ENCODE peak calls at places on chromosomes 7 and 10, in six cellular contexts. M, J, S, Q, H and B are unnamed samples.
A peak's percentile ranks its signal among the peaks of the same experiment; 100 is the strongest.

GRCh38 chr10:110353244-110354119 is 48.8 kb upstream of the SMNDC1 start:
- DNase-seq in M (peak; percentile 28), J (peak; percentile 5), S (peak; percentile 14), Q (peak; percentile 96), H (no peak), B (peak; percentile 96)

GRCh38 chr10:96642530-96642929 is 55.7 kb upstream of the TM9SF3 start:
- DNase-seq in M (no peak), J (no peak), S (no peak), Q (no peak), H (no peak), B (no peak)

GRCh38 chr7:122602800-122603199 is 96.1 kb downstream of the RNF133 start:
- DNase-seq in M (no peak), J (no peak), S (no peak), Q (no peak), H (no peak), B (no peak)

GRCh38 chr7:2444476-2444875 is 31.7 kb downstream of the GRIFIN start:
- DNase-seq in M (no peak), J (no peak), S (no peak), Q (peak; percentile 68), H (no peak), B (peak; percentile 59)

GRCh38 chr7:94012748-94013147 is 8.6 kb upstream of the BET1 start:
- DNase-seq in M (no peak), J (no peak), S (no peak), Q (no peak), H (no peak), B (no peak)

GRCh38 chr7:20330176-20330796 is 414 bp upstream of the ITGB8 start:
- DNase-seq in M (peak; percentile 83), J (no peak), S (no peak), Q (peak; percentile 92), H (peak; percentile 76), B (peak; percentile 73)

GRCh38 chr7:28103984-28104628 is 76.5 kb downstream of the JAZF1 start:
- DNase-seq in M (no peak), J (no peak), S (no peak), Q (no peak), H (no peak), B (no peak)

GRCh38 chr7:157413881-157414701 is 77.3 kb downstream of the DNAJB6 start:
- DNase-seq in M (no peak), J (no peak), S (no peak), Q (no peak), H (no peak), B (no peak)

GRCh38 chr10:91409869-91410637 is at the start of gene HECTD2:
- DNase-seq in M (peak; percentile 84), J (peak; percentile 82), S (peak; percentile 81), Q (peak; percentile 43), H (peak; percentile 72), B (peak; percentile 58)

GRCh38 chr7:70571986-70572385 is 560.0 kb upstream of the GALNT17 start:
- DNase-seq in M (peak; percentile 38), J (no peak), S (no peak), Q (no peak), H (peak; percentile 63), B (no peak)

GRCh38 chr10:119131512-119132240 is 27.8 kb downstream of the DENND10 start:
- DNase-seq in M (no peak), J (peak; percentile 18), S (peak; percentile 59), Q (no peak), H (peak; percentile 22), B (no peak)

GRCh38 chr10:44293842-44294241 is 91.1 kb downstream of the CXCL12 start:
- DNase-seq in M (peak; percentile 16), J (no peak), S (no peak), Q (peak; percentile 81), H (no peak), B (no peak)

GRCh38 chr7:142345817-142346216 is 88.0 kb upstream of the PRSS58 start:
- DNase-seq in M (no peak), J (peak; percentile 57), S (no peak), Q (no peak), H (no peak), B (no peak)

GRCh38 chr7:132542895-132543294 is 33.4 kb downstream of the PLXNA4 start:
- DNase-seq in M (no peak), J (no peak), S (no peak), Q (no peak), H (no peak), B (no peak)

GRCh38 chr10:17457083-17457482 is 2.7 kb upstream of the ST8SIA6 start:
- DNase-seq in M (no peak), J (no peak), S (no peak), Q (no peak), H (no peak), B (no peak)

GRCh38 chr10:127702201-127702600 is 34.8 kb upstream of the FOXI2 start:
- DNase-seq in M (no peak), J (no peak), S (no peak), Q (no peak), H (no peak), B (no peak)

GRCh38 chr10:22795546-22795945 is 81.2 kb upstream of the PIP4K2A start:
- DNase-seq in M (no peak), J (no peak), S (no peak), Q (no peak), H (no peak), B (no peak)

GRCh38 chr7:3880221-3880935 is 579.3 kb downstream of the SDK1 start:
- DNase-seq in M (no peak), J (no peak), S (no peak), Q (no peak), H (no peak), B (no peak)

GRCh38 chr7:116579835-116580234 is 55.0 kb downstream of the CAV1 start:
- DNase-seq in M (no peak), J (no peak), S (no peak), Q (no peak), H (no peak), B (no peak)

GRCh38 chr7:43791-44540 is 148.4 kb upstream of the FAM20C start:
- DNase-seq in M (peak; percentile 4), J (no peak), S (no peak), Q (no peak), H (peak; percentile 11), B (no peak)

GRCh38 chr10:20034732-20035131 is 218.5 kb downstream of the PLXDC2 start:
- DNase-seq in M (no peak), J (no peak), S (no peak), Q (no peak), H (no peak), B (no peak)

GRCh38 chr10:30784896-30785605 is 155.5 kb upstream of the LYZL2 start:
- DNase-seq in M (peak; percentile 68), J (peak; percentile 8), S (no peak), Q (peak; percentile 64), H (peak; percentile 44), B (peak; percentile 54)

GRCh38 chr10:65911431-65911830 is 1014.4 kb upstream of the LRRTM3 start:
- DNase-seq in M (no peak), J (no peak), S (no peak), Q (no peak), H (no peak), B (no peak)

GRCh38 chr7:26193432-26194206 is 6.9 kb downstream of the HNRNPA2B1 start:
- DNase-seq in M (no peak), J (no peak), S (no peak), Q (no peak), H (no peak), B (no peak)

GRCh38 chr7:16492513-16493062 is 27.1 kb upstream of the SOSTDC1 start:
- DNase-seq in M (no peak), J (no peak), S (no peak), Q (peak; percentile 56), H (no peak), B (no peak)

DNA sequence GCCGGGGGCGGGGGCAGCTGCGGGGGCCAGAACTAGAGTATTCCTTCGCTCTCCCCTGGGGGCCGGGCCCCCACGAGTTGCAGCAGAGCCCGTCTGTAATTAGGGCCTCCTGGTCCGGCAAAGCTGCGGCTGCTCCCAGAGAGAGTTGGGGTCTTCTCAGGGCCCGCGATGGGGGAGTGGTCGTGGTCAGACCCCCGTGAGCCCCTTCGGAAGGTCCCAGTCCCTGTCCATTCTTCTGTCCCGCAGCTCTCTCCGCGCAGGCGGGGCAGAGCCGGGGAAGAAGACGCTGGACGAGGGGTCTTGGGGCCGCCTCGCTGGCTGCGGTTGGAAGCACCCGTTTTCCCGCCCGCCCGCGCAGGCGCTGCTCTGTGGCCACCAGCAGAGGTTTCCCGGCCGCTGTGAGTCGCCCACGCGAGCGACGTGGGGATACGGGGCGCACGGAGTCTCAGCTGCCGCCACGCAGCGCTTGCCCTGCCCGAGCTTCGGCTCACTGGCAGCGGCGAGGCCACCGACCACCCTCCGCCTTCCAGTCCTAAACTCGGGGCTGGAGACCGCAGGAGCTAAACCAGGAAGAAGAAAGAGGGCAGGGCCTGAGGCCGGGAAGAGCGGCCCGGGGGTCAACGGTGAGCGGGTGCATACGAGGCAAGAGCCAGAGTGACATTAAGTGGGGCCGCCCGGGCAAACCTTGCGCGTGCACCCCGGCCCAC is 7.3 kb upstream of the EMX2 start:
- DNase-seq in M (no peak), J (no peak), S (no peak), Q (no peak), H (no peak), B (no peak)
- TF ChIP-seq CTCF in M (no peak), J (no peak), S (no peak), Q (no peak), H (no peak), B (no peak)

DNA sequence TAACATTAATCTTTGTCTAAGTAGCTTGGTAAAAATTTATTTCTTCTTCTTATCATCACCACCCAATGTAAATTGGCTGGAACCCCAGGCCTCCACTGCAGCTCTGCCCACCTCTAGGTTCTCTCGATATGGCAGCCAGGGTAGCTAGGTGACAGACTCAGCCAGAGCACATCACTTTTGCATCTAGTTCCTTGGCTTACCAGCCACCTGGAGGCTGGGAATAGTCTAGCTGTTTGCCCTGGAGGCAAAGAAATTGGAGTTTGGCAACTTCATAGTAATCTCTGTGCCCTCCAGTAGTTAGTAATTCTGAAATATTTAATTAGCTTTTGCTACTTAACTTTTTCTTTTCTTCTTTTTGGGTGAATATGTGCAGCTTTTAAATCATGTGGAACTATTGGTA is 9.4 kb downstream of the IFRD1 start:
- DNase-seq in M (no peak), J (no peak), S (no peak), Q (no peak), H (no peak), B (no peak)
- TF ChIP-seq CTCF in M (no peak), J (no peak), S (no peak), Q (no peak), H (no peak), B (no peak)

DNA sequence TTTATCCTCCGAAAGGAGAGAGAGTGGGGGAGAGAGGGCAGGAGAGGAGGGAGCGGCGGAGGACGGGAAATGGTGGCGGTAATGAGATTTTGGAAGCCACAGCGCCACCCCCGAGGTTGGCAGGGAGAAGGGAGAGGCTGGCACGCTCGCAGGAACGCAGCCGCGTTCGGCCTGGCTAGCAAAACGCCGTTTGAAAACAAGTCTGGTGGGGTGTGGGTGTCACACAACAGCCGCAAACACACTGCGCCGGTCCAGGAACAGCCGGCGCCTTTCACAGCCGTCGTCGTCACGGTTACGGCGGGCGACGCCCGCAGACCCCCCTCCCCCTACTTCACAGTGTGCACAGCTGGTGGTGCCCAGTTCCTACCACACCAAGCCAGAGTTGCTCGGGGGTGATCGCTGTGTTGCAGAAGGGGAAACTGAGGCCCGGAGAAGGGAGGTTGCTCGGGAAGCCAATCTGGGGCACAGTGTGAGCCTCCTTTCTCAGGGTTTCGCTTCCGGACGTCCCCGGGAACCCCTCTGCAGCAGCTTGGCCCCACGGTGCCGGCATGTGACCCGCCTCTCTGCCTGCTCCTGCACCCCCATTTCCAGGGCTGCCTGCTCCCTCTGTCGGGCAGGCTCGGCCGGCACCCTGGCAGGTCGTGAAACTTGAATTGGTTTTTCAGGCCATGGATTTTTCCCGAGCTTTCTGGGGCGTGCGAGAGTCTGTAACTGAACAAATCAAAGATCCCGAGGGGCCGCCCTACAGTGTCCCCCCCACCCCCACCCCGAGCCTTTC is 57.8 kb downstream of the UNCX start:
- DNase-seq in M (no peak), J (peak; percentile 15), S (no peak), Q (no peak), H (no peak), B (no peak)
- TF ChIP-seq CTCF in M (no peak), J (no peak), S (no peak), Q (peak; percentile 42), H (no peak), B (no peak)

GRCh38 chr10:85548038-85548437 is 818.6 kb downstream of the GRID1 start:
- DNase-seq in M (peak; percentile 32), J (peak; percentile 17), S (peak; percentile 17), Q (peak; percentile 41), H (peak; percentile 36), B (no peak)
- TF ChIP-seq CTCF in M (peak; percentile 49), J (peak; percentile 64), S (peak; percentile 64), Q (peak; percentile 22), H (peak; percentile 41), B (peak; percentile 11)